ENCODE peak calls at places on chromosomes 12 and 14, in seven cellular contexts. One of them, this sample, is unnamed.

GRCh38 chr12:65608319-65608916 is 215.9 kb upstream of the HMGA2 start:
- DNase-seq in kidney tubule cell: peak
- DNase-seq in activated CD4-positive, alpha-beta memory T cell treated with anti-CD3 and anti-CD28 coated beads, Interleukin-2, amount 10 ng/mL, durations not matched to agents 7 days and 5 days: no peak
- DNase-seq in iPS-NIHi11: no peak
- DNase-seq in left cardiac atrium: no peak
- DNase-seq in effector memory CD4-positive, alpha-beta T cell: no peak
- DNase-seq in K562: no peak
- DNase-seq in this sample: no peak

GRCh38 chr14:79659995-79660975 is 551.0 kb downstream of the DIO2 start:
- DNase-seq in kidney tubule cell: peak
- DNase-seq in activated CD4-positive, alpha-beta memory T cell treated with anti-CD3 and anti-CD28 coated beads, Interleukin-2, amount 10 ng/mL, durations not matched to agents 7 days and 5 days: no peak
- DNase-seq in iPS-NIHi11: no peak
- DNase-seq in left cardiac atrium: no peak
- DNase-seq in effector memory CD4-positive, alpha-beta T cell: no peak
- DNase-seq in K562: no peak
- DNase-seq in this sample: no peak

GRCh38 chr12:53325539-53326061 is 4.2 kb upstream of the AAAS start:
- DNase-seq in kidney tubule cell: no peak
- DNase-seq in activated CD4-positive, alpha-beta memory T cell treated with anti-CD3 and anti-CD28 coated beads, Interleukin-2, amount 10 ng/mL, durations not matched to agents 7 days and 5 days: peak
- DNase-seq in iPS-NIHi11: peak
- DNase-seq in left cardiac atrium: peak
- DNase-seq in effector memory CD4-positive, alpha-beta T cell: no peak
- DNase-seq in K562: no peak
- DNase-seq in this sample: peak

GRCh38 chr14:51616724-51617409 is 34.8 kb upstream of the FRMD6 start:
- DNase-seq in kidney tubule cell: peak
- DNase-seq in activated CD4-positive, alpha-beta memory T cell treated with anti-CD3 and anti-CD28 coated beads, Interleukin-2, amount 10 ng/mL, durations not matched to agents 7 days and 5 days: no peak
- DNase-seq in iPS-NIHi11: no peak
- DNase-seq in left cardiac atrium: no peak
- DNase-seq in effector memory CD4-positive, alpha-beta T cell: no peak
- DNase-seq in K562: no peak
- DNase-seq in this sample: no peak

GRCh38 chr12:69987453-69988102 is 162.6 kb downstream of the MYRFL start:
- DNase-seq in kidney tubule cell: peak
- DNase-seq in activated CD4-positive, alpha-beta memory T cell treated with anti-CD3 and anti-CD28 coated beads, Interleukin-2, amount 10 ng/mL, durations not matched to agents 7 days and 5 days: no peak
- DNase-seq in iPS-NIHi11: no peak
- DNase-seq in left cardiac atrium: peak
- DNase-seq in effector memory CD4-positive, alpha-beta T cell: no peak
- DNase-seq in K562: no peak
- DNase-seq in this sample: no peak

GRCh38 chr14:65226824-65227604 is 124.7 kb upstream of the MAX start:
- DNase-seq in kidney tubule cell: no peak
- DNase-seq in activated CD4-positive, alpha-beta memory T cell treated with anti-CD3 and anti-CD28 coated beads, Interleukin-2, amount 10 ng/mL, durations not matched to agents 7 days and 5 days: no peak
- DNase-seq in iPS-NIHi11: no peak
- DNase-seq in left cardiac atrium: no peak
- DNase-seq in effector memory CD4-positive, alpha-beta T cell: no peak
- DNase-seq in K562: no peak
- DNase-seq in this sample: no peak

GRCh38 chr12:60752589-60752988 is 1156.8 kb downstream of the SLC16A7 start:
- DNase-seq in kidney tubule cell: no peak
- DNase-seq in activated CD4-positive, alpha-beta memory T cell treated with anti-CD3 and anti-CD28 coated beads, Interleukin-2, amount 10 ng/mL, durations not matched to agents 7 days and 5 days: no peak
- DNase-seq in iPS-NIHi11: no peak
- DNase-seq in left cardiac atrium: no peak
- DNase-seq in effector memory CD4-positive, alpha-beta T cell: no peak
- DNase-seq in K562: no peak
- DNase-seq in this sample: no peak

GRCh38 chr12:5456906-5457305 is 25.0 kb downstream of the NTF3 start:
- DNase-seq in kidney tubule cell: peak
- DNase-seq in activated CD4-positive, alpha-beta memory T cell treated with anti-CD3 and anti-CD28 coated beads, Interleukin-2, amount 10 ng/mL, durations not matched to agents 7 days and 5 days: no peak
- DNase-seq in iPS-NIHi11: peak
- DNase-seq in left cardiac atrium: no peak
- DNase-seq in effector memory CD4-positive, alpha-beta T cell: no peak
- DNase-seq in K562: no peak
- DNase-seq in this sample: no peak

GRCh38 chr12:69442894-69443293 is 27.3 kb upstream of the FRS2 start:
- DNase-seq in kidney tubule cell: peak
- DNase-seq in activated CD4-positive, alpha-beta memory T cell treated with anti-CD3 and anti-CD28 coated beads, Interleukin-2, amount 10 ng/mL, durations not matched to agents 7 days and 5 days: no peak
- DNase-seq in iPS-NIHi11: no peak
- DNase-seq in left cardiac atrium: no peak
- DNase-seq in effector memory CD4-positive, alpha-beta T cell: no peak
- DNase-seq in K562: no peak
- DNase-seq in this sample: no peak

GRCh38 chr14:61642246-61642982 is 52.9 kb upstream of the HIF1A start:
- DNase-seq in kidney tubule cell: peak
- DNase-seq in activated CD4-positive, alpha-beta memory T cell treated with anti-CD3 and anti-CD28 coated beads, Interleukin-2, amount 10 ng/mL, durations not matched to agents 7 days and 5 days: no peak
- DNase-seq in iPS-NIHi11: no peak
- DNase-seq in left cardiac atrium: no peak
- DNase-seq in effector memory CD4-positive, alpha-beta T cell: no peak
- DNase-seq in K562: no peak
- DNase-seq in this sample: no peak

GRCh38 chr12:70638639-70639349 is 1.6 kb upstream of the PTPRB start:
- DNase-seq in kidney tubule cell: peak
- DNase-seq in activated CD4-positive, alpha-beta memory T cell treated with anti-CD3 and anti-CD28 coated beads, Interleukin-2, amount 10 ng/mL, durations not matched to agents 7 days and 5 days: no peak
- DNase-seq in iPS-NIHi11: no peak
- DNase-seq in left cardiac atrium: no peak
- DNase-seq in effector memory CD4-positive, alpha-beta T cell: no peak
- DNase-seq in K562: no peak
- DNase-seq in this sample: no peak

GRCh38 chr12:26465419-26466097 is 270.2 kb downstream of the SSPN start:
- DNase-seq in kidney tubule cell: no peak
- DNase-seq in activated CD4-positive, alpha-beta memory T cell treated with anti-CD3 and anti-CD28 coated beads, Interleukin-2, amount 10 ng/mL, durations not matched to agents 7 days and 5 days: no peak
- DNase-seq in iPS-NIHi11: peak
- DNase-seq in left cardiac atrium: no peak
- DNase-seq in effector memory CD4-positive, alpha-beta T cell: no peak
- DNase-seq in K562: peak
- DNase-seq in this sample: no peak

GRCh38 chr12:70197362-70197744 is 45.9 kb upstream of the CNOT2 start:
- DNase-seq in kidney tubule cell: no peak
- DNase-seq in activated CD4-positive, alpha-beta memory T cell treated with anti-CD3 and anti-CD28 coated beads, Interleukin-2, amount 10 ng/mL, durations not matched to agents 7 days and 5 days: no peak
- DNase-seq in iPS-NIHi11: no peak
- DNase-seq in left cardiac atrium: no peak
- DNase-seq in effector memory CD4-positive, alpha-beta T cell: no peak
- DNase-seq in K562: no peak
- DNase-seq in this sample: no peak

GRCh38 chr14:32349322-32349721 is 20.2 kb downstream of the AKAP6 start:
- DNase-seq in kidney tubule cell: no peak
- DNase-seq in activated CD4-positive, alpha-beta memory T cell treated with anti-CD3 and anti-CD28 coated beads, Interleukin-2, amount 10 ng/mL, durations not matched to agents 7 days and 5 days: no peak
- DNase-seq in iPS-NIHi11: no peak
- DNase-seq in left cardiac atrium: no peak
- DNase-seq in effector memory CD4-positive, alpha-beta T cell: no peak
- DNase-seq in K562: no peak
- DNase-seq in this sample: no peak

GRCh38 chr14:67429651-67430205 is 17.8 kb upstream of the PLEK2 start:
- DNase-seq in kidney tubule cell: no peak
- DNase-seq in activated CD4-positive, alpha-beta memory T cell treated with anti-CD3 and anti-CD28 coated beads, Interleukin-2, amount 10 ng/mL, durations not matched to agents 7 days and 5 days: no peak
- DNase-seq in iPS-NIHi11: no peak
- DNase-seq in left cardiac atrium: no peak
- DNase-seq in effector memory CD4-positive, alpha-beta T cell: no peak
- DNase-seq in K562: no peak
- DNase-seq in this sample: no peak

GRCh38 chr12:28086521-28086920 is 103.7 kb upstream of the CCDC91 start:
- DNase-seq in kidney tubule cell: no peak
- DNase-seq in activated CD4-positive, alpha-beta memory T cell treated with anti-CD3 and anti-CD28 coated beads, Interleukin-2, amount 10 ng/mL, durations not matched to agents 7 days and 5 days: no peak
- DNase-seq in iPS-NIHi11: no peak
- DNase-seq in left cardiac atrium: no peak
- DNase-seq in effector memory CD4-positive, alpha-beta T cell: no peak
- DNase-seq in K562: no peak
- DNase-seq in this sample: no peak

GRCh38 chr12:25855716-25856115 is 102.8 kb upstream of the RASSF8 start:
- DNase-seq in kidney tubule cell: no peak
- DNase-seq in activated CD4-positive, alpha-beta memory T cell treated with anti-CD3 and anti-CD28 coated beads, Interleukin-2, amount 10 ng/mL, durations not matched to agents 7 days and 5 days: no peak
- DNase-seq in iPS-NIHi11: no peak
- DNase-seq in left cardiac atrium: no peak
- DNase-seq in effector memory CD4-positive, alpha-beta T cell: no peak
- DNase-seq in K562: no peak
- DNase-seq in this sample: no peak

GRCh38 chr12:19507823-19508222 is 68.5 kb downstream of the AEBP2 start:
- DNase-seq in kidney tubule cell: no peak
- DNase-seq in activated CD4-positive, alpha-beta memory T cell treated with anti-CD3 and anti-CD28 coated beads, Interleukin-2, amount 10 ng/mL, durations not matched to agents 7 days and 5 days: no peak
- DNase-seq in iPS-NIHi11: no peak
- DNase-seq in left cardiac atrium: no peak
- DNase-seq in effector memory CD4-positive, alpha-beta T cell: no peak
- DNase-seq in K562: no peak
- DNase-seq in this sample: no peak

GRCh38 chr14:90698379-90698869 is 117.8 kb downstream of the TTC7B start:
- DNase-seq in kidney tubule cell: peak
- DNase-seq in activated CD4-positive, alpha-beta memory T cell treated with anti-CD3 and anti-CD28 coated beads, Interleukin-2, amount 10 ng/mL, durations not matched to agents 7 days and 5 days: no peak
- DNase-seq in iPS-NIHi11: no peak
- DNase-seq in left cardiac atrium: peak
- DNase-seq in effector memory CD4-positive, alpha-beta T cell: no peak
- DNase-seq in K562: no peak
- DNase-seq in this sample: peak

GRCh38 chr12:12267801-12268200 is 957 bp upstream of the LRP6 start:
- DNase-seq in kidney tubule cell: peak
- DNase-seq in activated CD4-positive, alpha-beta memory T cell treated with anti-CD3 and anti-CD28 coated beads, Interleukin-2, amount 10 ng/mL, durations not matched to agents 7 days and 5 days: no peak
- DNase-seq in iPS-NIHi11: peak
- DNase-seq in left cardiac atrium: no peak
- DNase-seq in effector memory CD4-positive, alpha-beta T cell: no peak
- DNase-seq in K562: no peak
- DNase-seq in this sample: no peak

GRCh38 chr14:26992403-26993115 is 394.7 kb upstream of the NOVA1 start:
- DNase-seq in kidney tubule cell: no peak
- DNase-seq in activated CD4-positive, alpha-beta memory T cell treated with anti-CD3 and anti-CD28 coated beads, Interleukin-2, amount 10 ng/mL, durations not matched to agents 7 days and 5 days: no peak
- DNase-seq in iPS-NIHi11: no peak
- DNase-seq in left cardiac atrium: no peak
- DNase-seq in effector memory CD4-positive, alpha-beta T cell: no peak
- DNase-seq in K562: no peak
- DNase-seq in this sample: no peak

GRCh38 chr12:2286051-2286450 is 233.3 kb downstream of the CACNA1C start:
- DNase-seq in kidney tubule cell: no peak
- DNase-seq in activated CD4-positive, alpha-beta memory T cell treated with anti-CD3 and anti-CD28 coated beads, Interleukin-2, amount 10 ng/mL, durations not matched to agents 7 days and 5 days: no peak
- DNase-seq in iPS-NIHi11: no peak
- DNase-seq in left cardiac atrium: no peak
- DNase-seq in effector memory CD4-positive, alpha-beta T cell: no peak
- DNase-seq in K562: no peak
- DNase-seq in this sample: no peak

GRCh38 chr12:98894412-98895085 is 249.5 kb downstream of the APAF1 start:
- DNase-seq in kidney tubule cell: no peak
- DNase-seq in activated CD4-positive, alpha-beta memory T cell treated with anti-CD3 and anti-CD28 coated beads, Interleukin-2, amount 10 ng/mL, durations not matched to agents 7 days and 5 days: no peak
- DNase-seq in iPS-NIHi11: peak
- DNase-seq in left cardiac atrium: no peak
- DNase-seq in effector memory CD4-positive, alpha-beta T cell: no peak
- DNase-seq in K562: no peak
- DNase-seq in this sample: no peak

GRCh38 chr12:53757095-53757770 is 5.5 kb upstream of the CISTR start:
- DNase-seq in kidney tubule cell: peak
- DNase-seq in activated CD4-positive, alpha-beta memory T cell treated with anti-CD3 and anti-CD28 coated beads, Interleukin-2, amount 10 ng/mL, durations not matched to agents 7 days and 5 days: peak
- DNase-seq in iPS-NIHi11: peak
- DNase-seq in left cardiac atrium: peak
- DNase-seq in effector memory CD4-positive, alpha-beta T cell: peak
- DNase-seq in K562: peak
- DNase-seq in this sample: peak

GRCh38 chr12:64672925-64673409 is 62.7 kb downstream of the RASSF3 start:
- DNase-seq in kidney tubule cell: peak
- DNase-seq in activated CD4-positive, alpha-beta memory T cell treated with anti-CD3 and anti-CD28 coated beads, Interleukin-2, amount 10 ng/mL, durations not matched to agents 7 days and 5 days: no peak
- DNase-seq in iPS-NIHi11: no peak
- DNase-seq in left cardiac atrium: peak
- DNase-seq in effector memory CD4-positive, alpha-beta T cell: no peak
- DNase-seq in K562: peak
- DNase-seq in this sample: peak

GRCh38 chr14:104121142-104121541 is 17.2 kb upstream of the KIF26A start:
- DNase-seq in kidney tubule cell: no peak
- DNase-seq in activated CD4-positive, alpha-beta memory T cell treated with anti-CD3 and anti-CD28 coated beads, Interleukin-2, amount 10 ng/mL, durations not matched to agents 7 days and 5 days: no peak
- DNase-seq in iPS-NIHi11: no peak
- DNase-seq in left cardiac atrium: no peak
- DNase-seq in effector memory CD4-positive, alpha-beta T cell: no peak
- DNase-seq in K562: no peak
- DNase-seq in this sample: no peak

GRCh38 chr14:79915411-79915810 is 295.9 kb downstream of the DIO2 start:
- DNase-seq in kidney tubule cell: no peak
- DNase-seq in activated CD4-positive, alpha-beta memory T cell treated with anti-CD3 and anti-CD28 coated beads, Interleukin-2, amount 10 ng/mL, durations not matched to agents 7 days and 5 days: no peak
- DNase-seq in iPS-NIHi11: no peak
- DNase-seq in left cardiac atrium: no peak
- DNase-seq in effector memory CD4-positive, alpha-beta T cell: no peak
- DNase-seq in K562: no peak
- DNase-seq in this sample: no peak

GRCh38 chr14:49584058-49584457 is 2.1 kb downstream of the RPS29 start:
- DNase-seq in kidney tubule cell: no peak
- DNase-seq in activated CD4-positive, alpha-beta memory T cell treated with anti-CD3 and anti-CD28 coated beads, Interleukin-2, amount 10 ng/mL, durations not matched to agents 7 days and 5 days: no peak
- DNase-seq in iPS-NIHi11: no peak
- DNase-seq in left cardiac atrium: no peak
- DNase-seq in effector memory CD4-positive, alpha-beta T cell: no peak
- DNase-seq in K562: no peak
- DNase-seq in this sample: no peak

GRCh38 chr12:1103051-1103450 is 112.0 kb downstream of the ERC1 start:
- DNase-seq in kidney tubule cell: no peak
- DNase-seq in activated CD4-positive, alpha-beta memory T cell treated with anti-CD3 and anti-CD28 coated beads, Interleukin-2, amount 10 ng/mL, durations not matched to agents 7 days and 5 days: no peak
- DNase-seq in iPS-NIHi11: no peak
- DNase-seq in left cardiac atrium: no peak
- DNase-seq in effector memory CD4-positive, alpha-beta T cell: no peak
- DNase-seq in K562: no peak
- DNase-seq in this sample: no peak

GRCh38 chr14:52007211-52007610 is 17.9 kb downstream of the RTRAF start:
- DNase-seq in kidney tubule cell: no peak
- DNase-seq in activated CD4-positive, alpha-beta memory T cell treated with anti-CD3 and anti-CD28 coated beads, Interleukin-2, amount 10 ng/mL, durations not matched to agents 7 days and 5 days: no peak
- DNase-seq in iPS-NIHi11: no peak
- DNase-seq in left cardiac atrium: no peak
- DNase-seq in effector memory CD4-positive, alpha-beta T cell: no peak
- DNase-seq in K562: no peak
- DNase-seq in this sample: no peak

GRCh38 chr12:98618952-98619351 is 25.5 kb downstream of the SLC25A3 start:
- DNase-seq in kidney tubule cell: no peak
- DNase-seq in activated CD4-positive, alpha-beta memory T cell treated with anti-CD3 and anti-CD28 coated beads, Interleukin-2, amount 10 ng/mL, durations not matched to agents 7 days and 5 days: no peak
- DNase-seq in iPS-NIHi11: no peak
- DNase-seq in left cardiac atrium: no peak
- DNase-seq in effector memory CD4-positive, alpha-beta T cell: no peak
- DNase-seq in K562: no peak
- DNase-seq in this sample: no peak

GRCh38 chr12:42145197-42145549 is 499 bp upstream of the GXYLT1 start:
- DNase-seq in kidney tubule cell: no peak
- DNase-seq in activated CD4-positive, alpha-beta memory T cell treated with anti-CD3 and anti-CD28 coated beads, Interleukin-2, amount 10 ng/mL, durations not matched to agents 7 days and 5 days: peak
- DNase-seq in iPS-NIHi11: peak
- DNase-seq in left cardiac atrium: no peak
- DNase-seq in effector memory CD4-positive, alpha-beta T cell: no peak
- DNase-seq in K562: peak
- DNase-seq in this sample: no peak